ENCODE peak calls at places on chromosomes 13 and 19, in ten cellular contexts. X is dorsolateral prefrontal cortex; P is PC-3; R is heart right ventricle; C is hepatocyte; S is IMR-90; V is BE2C; K is HCT116; E is choroid plexus epithelial cell; T is CD8-positive, alpha-beta T cell. Z is an unnamed sample.

GRCh38 chr13:69857188-69857821 is 250.3 kb upstream of the ATXN8OS start:
- DNase-seq in R (no peak), E (peak), K (peak), X (no peak), V (no peak), C (peak), P (peak), S (peak), T (no peak), Z (peak)

GRCh38 chr13:113672002-113672651 is 5.1 kb downstream of the GRK1 start:
- DNase-seq in T (no peak), E (peak), S (no peak), X (peak), K (no peak), C (no peak), V (peak), P (no peak), R (no peak), Z (no peak)

GRCh38 chr13:108455320-108455719 is 174.1 kb upstream of the MYO16 start:
- DNase-seq in P (no peak), X (no peak), S (no peak), V (no peak), T (no peak), E (no peak), K (no peak), R (no peak), C (no peak), Z (no peak)

GRCh38 chr13:75129331-75129730 is 352.6 kb downstream of the TBC1D4 start:
- DNase-seq in T (no peak), C (no peak), P (peak), E (no peak), V (no peak), S (no peak), X (no peak), K (no peak), R (no peak), Z (no peak)

GRCh38 chr13:51797664-51798488 is 6.1 kb downstream of the DHRS12 start:
- DNase-seq in P (peak), V (peak), R (no peak), X (no peak), T (peak), C (peak), E (peak), K (peak), S (peak), Z (peak)

GRCh38 chr13:99982741-99983400 is 1.3 kb downstream of the ZIC2 start:
- DNase-seq in T (no peak), P (no peak), C (no peak), S (no peak), R (no peak), K (no peak), E (no peak), V (no peak), X (no peak), Z (no peak)

GRCh38 chr19:54851353-54851752 is 1.1 kb downstream of the KIR3DL2 start:
- DNase-seq in C (no peak), S (no peak), X (no peak), R (no peak), E (no peak), T (no peak), P (no peak), V (no peak), K (no peak), Z (peak)

GRCh38 chr13:111904701-111905608 is 162.0 kb upstream of the SOX1 start:
- DNase-seq in K (peak), X (no peak), C (no peak), P (no peak), V (no peak), E (no peak), T (no peak), R (no peak), S (no peak), Z (peak)

GRCh38 chr13:24036115-24036514 is 124.4 kb upstream of the SPATA13 start:
- DNase-seq in K (no peak), S (peak), E (peak), T (no peak), P (no peak), X (no peak), V (no peak), C (no peak), R (no peak), Z (no peak)

GRCh38 chr13:95588134-95588533 is 35.6 kb downstream of the CLDN10 start:
- DNase-seq in S (no peak), P (peak), E (no peak), K (no peak), X (no peak), V (no peak), C (no peak), R (no peak), T (no peak), Z (no peak)

GRCh38 chr13:46490129-46490528 is 62.8 kb upstream of the LRCH1 start:
- DNase-seq in R (no peak), S (no peak), E (no peak), V (no peak), C (no peak), K (no peak), X (no peak), P (no peak), T (no peak), Z (no peak)

GRCh38 chr13:23695711-23696512 is 125.7 kb downstream of the TNFRSF19 start:
- DNase-seq in C (no peak), K (no peak), S (no peak), T (peak), P (no peak), R (peak), E (no peak), V (no peak), X (no peak), Z (no peak)

GRCh38 chr19:18029617-18030338 is 21.8 kb downstream of the ARRDC2 start:
- DNase-seq in X (no peak), E (no peak), C (peak), P (peak), S (peak), K (peak), R (no peak), V (peak), T (no peak), Z (no peak)

GRCh38 chr13:55497486-55497885 is 1643.2 kb upstream of the PRR20A start:
- DNase-seq in C (no peak), P (no peak), E (no peak), V (no peak), S (no peak), R (no peak), K (no peak), T (no peak), X (no peak), Z (no peak)

GRCh38 chr13:114065926-114066774 is 66.3 kb downstream of the RASA3 start:
- DNase-seq in E (no peak), R (no peak), V (no peak), K (no peak), X (no peak), P (no peak), C (no peak), S (no peak), T (peak), Z (no peak)

GRCh38 chr13:27965343-27965739 is 3.8 kb downstream of the CDX2 start:
- DNase-seq in P (no peak), K (no peak), C (no peak), S (no peak), E (no peak), R (no peak), T (no peak), V (no peak), X (no peak), Z (no peak)

GRCh38 chr13:94706854-94707399 is 5.4 kb downstream of the SOX21 start:
- DNase-seq in C (no peak), V (no peak), R (no peak), X (no peak), S (no peak), P (no peak), E (no peak), K (no peak), T (no peak), Z (no peak)

GRCh38 chr13:51539887-51540286 is 44.4 kb upstream of the WDFY2 start:
- DNase-seq in K (no peak), E (peak), V (no peak), T (no peak), R (no peak), C (no peak), P (no peak), S (peak), X (no peak), Z (no peak)

GRCh38 chr13:111519490-111520170 is 199.2 kb downstream of the TEX29 start:
- DNase-seq in V (no peak), P (no peak), T (no peak), K (no peak), X (peak), S (no peak), C (no peak), R (no peak), E (no peak), Z (no peak)

GRCh38 chr19:43229315-43229714 is 23.9 kb upstream of the PSG4 start:
- DNase-seq in E (no peak), K (peak), R (no peak), V (no peak), C (no peak), S (peak), P (peak), X (no peak), T (no peak), Z (peak)

GRCh38 chr13:49667773-49668172 is 23.5 kb downstream of the EBPL start:
- DNase-seq in K (no peak), T (no peak), C (no peak), P (peak), V (no peak), R (no peak), E (peak), X (no peak), S (peak), Z (no peak)

GRCh38 chr13:50033696-50034095 is 18.5 kb downstream of the KCNRG start:
- DNase-seq in C (no peak), V (no peak), E (peak), T (no peak), S (peak), X (no peak), K (no peak), R (no peak), P (no peak), Z (no peak)

GRCh38 chr19:55117063-55117635 is 288 bp downstream of the PPP1R12C start:
- DNase-seq in R (peak), S (no peak), T (no peak), K (no peak), C (no peak), P (no peak), E (no peak), V (no peak), X (no peak), Z (no peak)

GRCh38 chr13:75482070-75482819 is at the start of gene TBC1D4:
- DNase-seq in P (peak), V (peak), E (peak), S (peak), C (peak), X (peak), R (peak), K (peak), T (peak), Z (peak)

GRCh38 chr13:37486171-37486661 is 112.4 kb downstream of the POSTN start:
- DNase-seq in P (no peak), K (no peak), E (peak), R (no peak), C (no peak), X (no peak), S (no peak), T (no peak), V (no peak), Z (no peak)

GRCh38 chr19:1173160-1173844 is 766 bp downstream of the SBNO2 start:
- DNase-seq in C (no peak), X (no peak), P (no peak), T (peak), E (no peak), R (no peak), V (no peak), S (no peak), K (no peak), Z (no peak)

GRCh38 chr19:1170938-1171754 is 2.9 kb downstream of the SBNO2 start:
- DNase-seq in E (no peak), X (no peak), R (no peak), S (no peak), C (no peak), K (no peak), P (peak), T (peak), V (no peak), Z (no peak)

GRCh38 chr19:1172353-1173159 is 1.5 kb downstream of the SBNO2 start:
- DNase-seq in T (peak), P (peak), R (peak), E (peak), K (no peak), C (peak), S (peak), X (no peak), V (no peak), Z (no peak)

GRCh38 chr19:1169921-1170885 is 3.9 kb downstream of the SBNO2 start:
- DNase-seq in T (peak), V (peak), R (no peak), K (no peak), P (peak), X (peak), E (no peak), S (peak), C (no peak), Z (no peak)

GRCh38 chr19:1171755-1172352 is 2.2 kb downstream of the SBNO2 start:
- DNase-seq in C (no peak), S (no peak), E (peak), X (no peak), P (peak), V (no peak), K (no peak), T (peak), R (no peak), Z (no peak)
- H3K4me3 ChIP-seq in C (no peak), S (peak), E (peak), X (peak), P (peak), V (no peak), K (no peak), T (no peak), R (peak), Z (no peak)

DNA sequence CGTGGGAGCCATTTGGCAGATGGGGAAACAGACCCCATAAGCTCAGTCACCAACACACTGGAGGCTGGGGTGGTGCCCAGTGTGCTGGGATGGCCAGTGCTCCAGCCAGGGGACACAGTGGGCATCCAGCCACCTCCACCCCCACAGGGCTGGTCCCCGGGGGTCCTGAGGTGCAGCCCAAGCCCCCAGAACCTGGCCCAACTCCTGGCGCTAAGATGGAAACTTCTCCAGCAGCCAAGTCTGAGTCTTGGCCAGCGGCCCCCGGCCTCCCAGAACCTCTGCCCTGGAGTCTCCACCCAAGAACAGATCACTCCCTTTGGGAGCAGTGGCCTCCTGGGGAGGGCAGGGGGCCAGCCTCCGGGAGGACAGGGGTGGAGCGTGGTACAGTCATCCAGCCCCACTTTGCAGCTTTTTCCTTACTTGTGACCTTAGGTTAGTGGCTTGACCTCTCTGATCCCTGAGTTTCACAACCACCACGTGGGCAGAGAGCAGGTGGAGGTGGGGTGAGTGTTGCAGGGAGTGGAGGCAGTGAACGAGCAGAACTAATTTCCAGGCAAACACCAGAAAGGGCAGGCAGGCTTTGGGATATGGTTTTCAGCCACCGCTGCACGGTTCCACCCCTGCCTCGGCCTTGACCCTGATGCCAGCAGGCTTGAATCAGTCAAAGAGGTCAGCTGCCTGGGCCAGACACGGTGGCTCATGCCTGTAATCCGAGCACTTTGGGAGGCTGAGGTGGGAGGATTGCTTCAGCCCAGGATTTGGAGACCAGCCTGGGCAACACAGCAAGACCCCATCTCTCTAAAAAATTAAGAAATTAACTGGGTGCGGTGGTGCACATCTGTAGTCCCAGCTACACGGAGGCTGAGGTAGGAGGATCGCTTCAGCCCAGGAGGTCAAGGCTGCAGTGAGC is 4.3 kb upstream of the NRTN start:
- DNase-seq in T (no peak), X (no peak), E (no peak), C (peak), R (no peak), P (no peak), V (no peak), S (no peak), K (no peak), Z (no peak)
- H3K4me3 ChIP-seq in T (no peak), X (no peak), E (no peak), C (no peak), R (no peak), P (no peak), V (no peak), S (no peak), K (no peak), Z (no peak)

GRCh38 chr13:109768176-109768575 is 18.2 kb downstream of the IRS2 start:
- DNase-seq in C (no peak), P (no peak), V (no peak), E (no peak), X (no peak), R (no peak), S (no peak), T (no peak), K (no peak), Z (no peak)
- H3K4me3 ChIP-seq in C (no peak), P (no peak), V (no peak), E (no peak), X (no peak), R (no peak), S (no peak), T (no peak), K (no peak), Z (no peak)

DNA sequence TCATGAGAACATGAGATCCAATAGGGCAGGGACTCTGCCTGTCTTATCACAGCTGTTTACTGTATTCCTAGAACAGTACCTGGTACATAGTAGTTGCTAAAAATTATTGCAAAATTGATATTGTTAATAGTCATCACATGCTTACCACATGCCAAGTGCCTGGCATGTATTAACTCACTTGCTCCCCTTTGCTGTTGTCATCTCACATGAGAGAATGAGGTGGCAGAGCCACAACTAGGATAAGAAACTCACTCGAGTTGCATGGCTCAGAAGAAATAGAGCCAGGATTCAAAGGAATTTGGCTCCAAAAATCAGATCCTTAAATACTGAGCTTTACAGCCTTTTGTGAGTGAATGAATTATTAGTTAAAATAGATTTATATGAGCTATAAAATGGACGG is 42.6 kb downstream of the B3GLCT start:
- DNase-seq in K (no peak), T (no peak), C (no peak), E (peak), S (no peak), X (no peak), R (no peak), P (no peak), V (no peak), Z (no peak)
- H3K4me3 ChIP-seq in K (no peak), T (no peak), C (no peak), E (no peak), S (no peak), X (no peak), R (no peak), P (no peak), V (no peak), Z (no peak)

DNA sequence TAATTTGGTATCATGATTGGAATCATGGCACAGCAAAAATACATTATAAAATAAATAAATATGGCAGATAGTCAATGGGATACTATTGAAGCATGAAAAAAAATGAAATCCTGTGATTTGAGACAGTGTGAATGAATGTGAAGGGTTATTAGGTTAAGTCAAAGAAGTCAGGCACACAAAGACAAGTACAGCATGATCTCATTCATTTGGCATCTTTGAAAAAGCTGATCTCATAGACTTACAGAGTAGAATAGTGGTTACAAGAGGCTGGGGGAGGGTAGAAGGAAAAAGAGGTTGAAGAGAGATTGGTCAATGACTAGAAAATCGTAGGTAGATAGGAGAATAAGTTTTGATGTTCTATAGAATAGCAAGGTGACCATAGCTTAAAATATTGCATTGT is 295.1 kb upstream of the SLITRK5 start:
- DNase-seq in P (no peak), S (no peak), R (no peak), E (no peak), X (no peak), C (no peak), V (no peak), K (no peak), T (no peak), Z (no peak)
- H3K4me3 ChIP-seq in P (no peak), S (no peak), R (no peak), E (no peak), X (no peak), C (no peak), V (no peak), K (no peak), T (no peak), Z (no peak)

DNA sequence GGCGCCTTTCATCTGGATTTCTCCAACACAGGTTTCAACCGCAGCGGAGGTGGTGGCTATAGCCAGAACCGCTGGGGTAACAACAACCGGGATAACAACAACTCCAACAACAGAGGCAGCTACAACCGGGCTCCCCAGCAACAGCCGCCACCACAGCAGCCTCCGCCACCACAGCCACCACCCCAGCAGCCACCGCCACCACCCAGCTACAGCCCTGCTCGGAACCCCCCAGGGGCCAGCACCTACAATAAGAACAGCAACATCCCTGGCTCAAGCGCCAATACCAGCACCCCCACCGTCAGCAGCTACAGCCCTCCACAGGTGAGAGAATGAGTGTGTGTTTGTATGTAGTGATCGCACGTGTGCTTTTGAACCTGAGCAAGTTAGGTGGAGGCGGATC is 6.0 kb upstream of the CCDC97 start:
- DNase-seq in K (no peak), V (no peak), E (no peak), R (no peak), X (no peak), P (no peak), S (no peak), C (no peak), T (peak), Z (no peak)
- H3K4me3 ChIP-seq in K (no peak), V (no peak), E (no peak), R (no peak), X (no peak), P (no peak), S (no peak), C (no peak), T (peak), Z (no peak)

Z was measured in Jurkat, Clone E6-1.